ENCODE peak calls at places on chromosome X, in six cellular contexts. X is stimulated activated CD4-positive, alpha-beta T cell treated with anti-CD3 and anti-CD28 coated beads, Interleukin-15, amount 100 ng/mL, for 1 hour; U is fibroblast of pulmonary artery; P is astrocyte of the spinal cord; Y is GM10248; K is Right ventricle myocardium superior. L is an unnamed sample.

GRCh38 chrX:115260330-115260729 is 26.4 kb upstream of the LRCH2 start:
- DNase-seq in X (no peak), U (no peak), K (no peak), P (peak), Y (no peak), L (no peak)

GRCh38 chrX:123731258-123731986 is 1.4 kb downstream of the THOC2 start:
- DNase-seq in X (no peak), K (no peak), P (peak), U (peak), Y (no peak), L (no peak)

GRCh38 chrX:53356186-53356585 is 66.3 kb downstream of the SMC1A start:
- DNase-seq in Y (no peak), U (peak), X (no peak), P (no peak), K (no peak), L (no peak)

GRCh38 chrX:30302957-30303356 is 6.2 kb downstream of the NR0B1 start:
- DNase-seq in Y (no peak), K (peak), U (no peak), X (no peak), P (no peak), L (no peak)

GRCh38 chrX:45986971-45987370 is 558.2 kb downstream of the ZNF674 start:
- DNase-seq in U (peak), K (no peak), Y (no peak), X (no peak), P (peak), L (no peak)

GRCh38 chrX:137430984-137431475 is 134.9 kb upstream of the ZIC3 start:
- DNase-seq in P (no peak), U (no peak), K (no peak), Y (no peak), X (no peak), L (no peak)

GRCh38 chrX:153342762-153343558 is 9.0 kb downstream of the ZNF275 start:
- DNase-seq in Y (no peak), U (no peak), X (no peak), P (no peak), K (no peak), L (no peak)

GRCh38 chrX:122770581-122770980 is 413.5 kb upstream of the GRIA3 start:
- DNase-seq in K (no peak), Y (no peak), X (no peak), P (no peak), U (no peak), L (no peak)

GRCh38 chrX:29693912-29694311 is 521.5 kb upstream of the MAGEB2 start:
- DNase-seq in P (no peak), U (no peak), Y (no peak), X (no peak), K (no peak), L (no peak)

GRCh38 chrX:49247916-49248811 is 12.9 kb downstream of the CCDC22 start:
- DNase-seq in Y (no peak), P (no peak), X (no peak), K (no peak), U (no peak), L (no peak)

GRCh38 chrX:115988825-115989224 is 181.7 kb upstream of the AGTR2 start:
- DNase-seq in K (no peak), P (no peak), Y (no peak), X (no peak), U (no peak), L (no peak)

GRCh38 chrX:19956923-19957322 is 33.9 kb downstream of the BCLAF3 start:
- DNase-seq in K (peak), U (no peak), P (peak), Y (no peak), X (no peak), L (no peak)

GRCh38 chrX:104285201-104285600 is 30.5 kb upstream of the ESX1 start:
- DNase-seq in X (no peak), U (no peak), K (no peak), Y (no peak), P (no peak), L (no peak)

GRCh38 chrX:40167240-40168182 is 69.8 kb upstream of the BCOR start:
- DNase-seq in U (no peak), K (peak), Y (no peak), P (no peak), X (no peak), L (no peak)

GRCh38 chrX:2696698-2697215 is 5.7 kb downstream of the CD99 start:
- DNase-seq in P (peak), K (no peak), X (peak), Y (peak), U (peak), L (no peak)

GRCh38 chrX:85111347-85111746 is 107.7 kb downstream of the APOOL start:
- DNase-seq in K (no peak), Y (peak), X (no peak), U (peak), P (peak), L (no peak)

GRCh38 chrX:37423864-37424569 is 74.9 kb downstream of the PRRG1 start:
- DNase-seq in P (peak), Y (no peak), K (no peak), U (peak), X (no peak), L (no peak)

GRCh38 chrX:63656871-63657580 is 128.0 kb downstream of the ARHGEF9 start:
- DNase-seq in P (peak), K (no peak), U (peak), X (no peak), Y (no peak), L (no peak)

GRCh38 chrX:148499638-148500427 is 584 bp upstream of the AFF2 start:
- DNase-seq in Y (no peak), U (no peak), X (no peak), P (no peak), K (no peak), L (no peak)

GRCh38 chrX:95509474-95509873 is 1175.2 kb upstream of the DIAPH2 start:
- DNase-seq in P (no peak), X (no peak), U (no peak), Y (no peak), K (no peak), L (no peak)